ENCODE peak calls at places on chromosomes 11 and 22, in seven cellular contexts. K, E, B, R, C, T and I are unnamed samples.

GRCh38 chr11:94837317-94837716 is 69.2 kb downstream of the AMOTL1 start:
- DNase-seq in K (no peak), E (no peak), B (no peak), R (no peak), C (no peak), T (no peak), I (no peak)

GRCh38 chr11:27656806-27657483 is 43.3 kb downstream of the BDNF start:
- DNase-seq in K (no peak), E (no peak), B (peak), R (no peak), C (no peak), T (no peak), I (no peak)

GRCh38 chr11:18705651-18706281 is 7.2 kb downstream of the TMEM86A start:
- DNase-seq in K (peak), E (no peak), B (no peak), R (no peak), C (no peak), T (no peak), I (peak)

GRCh38 chr22:45290410-45290936 is 5.7 kb downstream of the UPK3A start:
- DNase-seq in K (peak), E (no peak), B (peak), R (no peak), C (peak), T (peak), I (peak)

GRCh38 chr11:109993786-109994185 is 99.4 kb upstream of the ZC3H12C start:
- DNase-seq in K (no peak), E (no peak), B (no peak), R (no peak), C (no peak), T (no peak), I (no peak)

GRCh38 chr11:1839924-1840779 is 1.4 kb downstream of the TNNI2 start:
- DNase-seq in K (no peak), E (no peak), B (no peak), R (peak), C (no peak), T (no peak), I (no peak)

GRCh38 chr22:33038131-33038772 is 19.9 kb downstream of the SYN3 start:
- DNase-seq in K (peak), E (no peak), B (peak), R (no peak), C (no peak), T (no peak), I (no peak)

GRCh38 chr11:133038850-133039249 is 493.5 kb downstream of the OPCML start:
- DNase-seq in K (no peak), E (no peak), B (peak), R (no peak), C (no peak), T (no peak), I (no peak)

GRCh38 chr22:50211147-50211546 is 10.3 kb downstream of the SELENOO start:
- DNase-seq in K (no peak), E (no peak), B (peak), R (no peak), C (no peak), T (no peak), I (no peak)

GRCh38 chr11:75654314-75654713 is 14.5 kb downstream of the MAP6 start:
- DNase-seq in K (no peak), E (no peak), B (peak), R (no peak), C (peak), T (no peak), I (no peak)

GRCh38 chr11:416757-417621 is 2.2 kb upstream of the SIGIRR start:
- DNase-seq in K (peak), E (no peak), B (peak), R (no peak), C (no peak), T (peak), I (peak)

GRCh38 chr11:124394408-124394807 is 4.4 kb downstream of the OR8B3 start:
- DNase-seq in K (no peak), E (no peak), B (peak), R (no peak), C (peak), T (no peak), I (no peak)

GRCh38 chr11:32082346-32082986 is 8.4 kb upstream of the RCN1 start:
- DNase-seq in K (peak), E (no peak), B (no peak), R (no peak), C (no peak), T (no peak), I (no peak)

GRCh38 chr22:23361676-23362075 is 181.4 kb downstream of the BCR start:
- DNase-seq in K (no peak), E (no peak), B (no peak), R (no peak), C (no peak), T (no peak), I (no peak)

GRCh38 chr11:76086713-76087635 is 119.3 kb downstream of the WNT11 start:
- DNase-seq in K (no peak), E (no peak), B (no peak), R (no peak), C (no peak), T (no peak), I (no peak)

GRCh38 chr22:29205598-29206371 is at the start of gene EMID1:
- DNase-seq in K (peak), E (no peak), B (peak), R (no peak), C (no peak), T (peak), I (no peak)

GRCh38 chr22:27750866-27751265 is 50.7 kb downstream of the MN1 start:
- DNase-seq in K (no peak), E (no peak), B (no peak), R (no peak), C (no peak), T (no peak), I (no peak)

GRCh38 chr11:13876423-13876822 is 86.1 kb upstream of the SPON1 start:
- DNase-seq in K (no peak), E (no peak), B (no peak), R (no peak), C (no peak), T (no peak), I (no peak)

GRCh38 chr11:130915556-130916237 is 582 bp downstream of the SNX19 start:
- DNase-seq in K (no peak), E (peak), B (no peak), R (no peak), C (no peak), T (no peak), I (no peak)

GRCh38 chr22:23100124-23100801 is 29.9 kb downstream of the GNAZ start:
- DNase-seq in K (peak), E (no peak), B (no peak), R (no peak), C (no peak), T (no peak), I (no peak)

GRCh38 chr11:78325274-78325781 is 92.3 kb downstream of the GAB2 start:
- DNase-seq in K (no peak), E (no peak), B (no peak), R (no peak), C (no peak), T (no peak), I (no peak)